ENCODE peak calls at places on chromosomes 5 and 9, in four cellular contexts. L, S, V and D are unnamed samples.

GRCh38 chr9:37908283-37908682 is 4.4 kb upstream of the SLC25A51 start:
- DNase-seq in L (no peak), S (no peak), V (no peak), D (no peak)

GRCh38 chr9:116190595-116190994 is 37.0 kb downstream of the PAPPA start:
- DNase-seq in L (peak; percentile 5), S (no peak), V (no peak), D (no peak)

GRCh38 chr5:171524461-171524860 is 105.0 kb downstream of the FGF18 start:
- DNase-seq in L (no peak), S (no peak), V (no peak), D (no peak)

GRCh38 chr5:140734354-140734753 is 34.1 kb downstream of the ZMAT2 start:
- DNase-seq in L (peak; percentile 43), S (no peak), V (peak; percentile 72), D (no peak)

GRCh38 chr5:12323637-12324229 is 419.5 kb upstream of the CTNND2 start:
- DNase-seq in L (no peak), S (peak; percentile 68), V (no peak), D (no peak)

GRCh38 chr5:92998456-92998855 is 582.6 kb downstream of the NR2F1-AS1 start:
- DNase-seq in L (peak; percentile 77), S (no peak), V (no peak), D (no peak)

GRCh38 chr9:86079421-86080111 is 19.8 kb downstream of the GOLM1 start:
- DNase-seq in L (no peak), S (no peak), V (no peak), D (no peak)

GRCh38 chr5:58450018-58450417 is 9.9 kb downstream of the PLK2 start:
- DNase-seq in L (no peak), S (no peak), V (no peak), D (no peak)

GRCh38 chr5:111227805-111228204 is 3.6 kb downstream of the CAMK4 start:
- DNase-seq in L (no peak), S (no peak), V (no peak), D (no peak)

GRCh38 chr5:143824851-143825720 is 13.1 kb downstream of the HMHB1 start:
- DNase-seq in L (peak; percentile 68), S (peak; percentile 95), V (peak; percentile 81), D (peak; percentile 81)

GRCh38 chr9:68552700-68553099 is 12.0 kb upstream of the TMEM252 start:
- DNase-seq in L (no peak), S (no peak), V (no peak), D (no peak)

GRCh38 chr9:121906074-121906520 is 187.0 kb downstream of the TTLL11 start:
- DNase-seq in L (no peak), S (no peak), V (no peak), D (no peak)

GRCh38 chr9:121686930-121687541 is 35.6 kb downstream of the DAB2IP start:
- DNase-seq in L (peak; percentile 63), S (peak; percentile 94), V (peak; percentile 71), D (peak; percentile 8)

GRCh38 chr5:76331139-76331538 is 71.9 kb upstream of the IQGAP2 start:
- DNase-seq in L (no peak), S (no peak), V (peak; percentile 50), D (no peak)

GRCh38 chr9:98236881-98237487 is 18.5 kb downstream of the TBC1D2 start:
- DNase-seq in L (no peak), S (no peak), V (no peak), D (no peak)

GRCh38 chr9:98240475-98240874 is 15.0 kb downstream of the TBC1D2 start:
- DNase-seq in L (no peak), S (no peak), V (peak; percentile 89), D (no peak)

GRCh38 chr9:98241357-98242104 is 13.9 kb downstream of the TBC1D2 start:
- DNase-seq in L (no peak), S (no peak), V (peak; percentile 49), D (no peak)
- TF ChIP-seq GABPA in L (no peak), S (no peak), V (no peak), D (no peak)

GRCh38 chr5:43041669-43042175 is 1.6 kb upstream of the ANXA2R start:
- DNase-seq in L (peak; percentile 46), S (peak; percentile 75), V (peak; percentile 88), D (no peak)

GRCh38 chr5:43042176-43042625 is 2.1 kb upstream of the ANXA2R start:
- DNase-seq in L (peak; percentile 47), S (peak; percentile 79), V (no peak), D (no peak)

GRCh38 chr5:43044181-43044914 is 4.2 kb upstream of the ANXA2R start:
- DNase-seq in L (no peak), S (peak; percentile 63), V (no peak), D (no peak)

GRCh38 chr5:43043400-43043756 is 3.3 kb upstream of the ANXA2R start:
- DNase-seq in L (no peak), S (no peak), V (no peak), D (no peak)

GRCh38 chr5:43042626-43043399 is 2.7 kb upstream of the ANXA2R start:
- DNase-seq in L (no peak), S (peak; percentile 67), V (peak; percentile 95), D (peak; percentile 55)
- TF ChIP-seq POLR2A in L (no peak), S (no peak), V (peak; percentile 34), D (no peak)

GRCh38 chr5:157492886-157493285 is 32.9 kb downstream of the NIPAL4 start:
- DNase-seq in L (no peak), S (no peak), V (no peak), D (no peak)

GRCh38 chr5:157494178-157494830 is 34.3 kb downstream of the NIPAL4 start:
- DNase-seq in L (peak; percentile 44), S (no peak), V (peak; percentile 31), D (no peak)

GRCh38 chr5:157502143-157502647 is 42.2 kb downstream of the NIPAL4 start:
- DNase-seq in L (no peak), S (no peak), V (no peak), D (peak; percentile 82)

GRCh38 chr5:157496847-157497246 is 36.8 kb downstream of the NIPAL4 start:
- DNase-seq in L (no peak), S (no peak), V (no peak), D (no peak)

DNA sequence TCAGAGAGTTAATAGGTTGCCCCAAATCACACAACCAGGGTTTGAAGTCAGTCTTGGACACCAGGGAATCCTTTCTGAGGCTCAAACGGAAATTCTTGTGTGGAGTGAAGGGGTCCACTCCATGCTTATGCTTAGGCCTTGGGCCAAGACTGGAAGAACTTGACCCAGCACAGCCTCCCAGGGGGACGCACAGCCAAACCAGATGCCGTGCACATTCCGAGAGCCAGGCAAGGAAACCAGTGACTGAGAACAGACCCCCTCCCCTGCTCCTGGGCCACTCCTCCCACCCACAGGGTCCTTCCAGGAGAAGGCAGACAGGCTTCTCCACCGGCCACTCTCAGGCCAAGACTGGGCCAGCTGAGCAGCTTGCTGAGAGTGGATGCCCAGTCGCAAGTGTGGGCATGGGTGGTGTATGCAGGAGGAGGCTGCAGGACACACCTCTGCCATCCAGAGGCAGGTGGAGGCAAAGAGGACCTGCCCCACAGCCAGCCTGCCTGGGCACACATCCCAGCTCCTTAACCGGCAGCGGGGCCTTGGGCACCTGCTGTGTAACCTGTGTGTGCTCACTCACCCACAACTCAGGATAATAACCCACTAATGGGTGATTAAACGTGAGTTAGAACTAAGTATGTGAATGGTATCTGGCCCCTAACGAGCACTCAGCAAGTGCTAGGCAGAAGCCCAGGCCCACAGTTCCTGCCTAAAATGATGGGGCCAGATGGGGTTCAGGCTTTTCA is 38.0 kb downstream of the NIPAL4 start:
- DNase-seq in L (no peak), S (no peak), V (no peak), D (no peak)
- TF ChIP-seq GABPA in L (no peak), S (no peak), V (no peak), D (no peak)

DNA sequence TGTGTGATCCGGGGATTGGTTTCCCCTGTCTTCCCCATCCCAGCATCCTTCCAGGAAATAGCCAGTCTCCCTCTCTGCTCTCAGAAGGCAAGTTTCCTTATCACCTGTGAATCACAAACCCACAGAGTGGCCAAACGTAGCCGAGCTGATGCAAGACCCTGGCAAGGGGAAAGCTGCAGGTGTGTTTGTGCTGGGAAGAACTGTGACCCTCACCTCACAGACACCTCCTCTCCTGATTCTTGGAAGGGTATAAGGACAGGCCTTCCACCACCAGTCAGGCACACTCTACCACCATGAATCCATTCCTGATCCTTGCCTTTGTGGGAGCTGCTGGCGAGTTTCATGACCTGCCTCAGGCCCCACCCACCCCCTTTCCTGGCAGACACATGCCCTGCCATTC is at the start of gene PRSS3:
- DNase-seq in L (no peak), S (no peak), V (no peak), D (no peak)
- TF ChIP-seq POLR2A in L (no peak), S (no peak), V (no peak), D (no peak)